ENCODE peak calls at places on chromosome 13, in ten cellular contexts. R, K, V, O, S, C, W, D, H and P are unnamed samples.
A peak's percentile ranks its signal among the peaks of the same experiment; 100 is the strongest.

GRCh38 chr13:51682691-51683090 is 98.4 kb downstream of the WDFY2 start:
- DNase-seq in D (no peak), S (no peak), O (no peak), R (no peak), C (no peak), V (no peak), W (no peak), H (no peak), K (no peak), P (no peak)

GRCh38 chr13:110572778-110573118 is 11.2 kb upstream of the RAB20 start:
- DNase-seq in R (no peak), H (no peak), C (no peak), D (no peak), O (no peak), S (no peak), V (no peak), W (no peak), K (no peak), P (no peak)

GRCh38 chr13:113584870-113585671 is 518 bp downstream of the TFDP1 start:
- DNase-seq in V (no peak), S (peak; percentile 56), C (peak; percentile 37), D (no peak), O (peak; percentile 18), R (no peak), W (no peak), H (peak; percentile 51), K (no peak), P (no peak)

GRCh38 chr13:30898721-30899188 is 7.3 kb upstream of the MEDAG start:
- DNase-seq in H (no peak), D (peak; percentile 97), W (no peak), S (peak; percentile 83), V (peak; percentile 31), C (peak; percentile 92), O (no peak), K (no peak), R (peak; percentile 43), P (no peak)

GRCh38 chr13:29909975-29910674 is 59.7 kb upstream of the UBL3 start:
- DNase-seq in C (peak; percentile 60), S (no peak), K (peak; percentile 20), O (no peak), H (no peak), D (peak; percentile 60), R (no peak), V (no peak), W (no peak), P (no peak)

GRCh38 chr13:111347438-111347837 is 27.0 kb downstream of the TEX29 start:
- DNase-seq in K (no peak), W (no peak), R (no peak), V (no peak), S (peak; percentile 38), C (no peak), O (no peak), D (no peak), H (no peak), P (no peak)

GRCh38 chr13:112252744-112253590 is 123.2 kb upstream of the SPACA7 start:
- DNase-seq in D (no peak), R (no peak), S (peak; percentile 43), H (no peak), C (no peak), W (no peak), V (no peak), O (no peak), K (no peak), P (no peak)

GRCh38 chr13:78334059-78334458 is 269.3 kb downstream of the POU4F1 start:
- DNase-seq in V (no peak), W (no peak), S (no peak), K (no peak), H (no peak), D (no peak), R (no peak), C (no peak), O (no peak), P (no peak)

GRCh38 chr13:51674276-51674675 is 90.0 kb downstream of the WDFY2 start:
- DNase-seq in D (no peak), O (peak; percentile 32), W (peak; percentile 90), R (no peak), S (no peak), H (peak; percentile 78), K (no peak), C (no peak), V (no peak), P (peak; percentile 84)

GRCh38 chr13:98521876-98522275 is 55.0 kb downstream of the STK24 start:
- DNase-seq in K (no peak), O (no peak), V (no peak), W (no peak), D (no peak), H (no peak), S (no peak), R (no peak), C (no peak), P (no peak)
- H3K4me1 ChIP-seq in K (peaks cover 84% of the 10 kb centered on the region), O (peaks cover 6% of the 10 kb centered on the region), V (peaks cover 85% of the 10 kb centered on the region), W (peaks cover 6% of the 10 kb centered on the region), D (peaks cover 5% of the 10 kb centered on the region), H (peaks cover 55% of the 10 kb centered on the region), S (peaks cover 60% of the 10 kb centered on the region), R (peaks cover 18% of the 10 kb centered on the region), C (peaks cover 24% of the 10 kb centered on the region), P (peaks cover 63% of the 10 kb centered on the region)

DNA sequence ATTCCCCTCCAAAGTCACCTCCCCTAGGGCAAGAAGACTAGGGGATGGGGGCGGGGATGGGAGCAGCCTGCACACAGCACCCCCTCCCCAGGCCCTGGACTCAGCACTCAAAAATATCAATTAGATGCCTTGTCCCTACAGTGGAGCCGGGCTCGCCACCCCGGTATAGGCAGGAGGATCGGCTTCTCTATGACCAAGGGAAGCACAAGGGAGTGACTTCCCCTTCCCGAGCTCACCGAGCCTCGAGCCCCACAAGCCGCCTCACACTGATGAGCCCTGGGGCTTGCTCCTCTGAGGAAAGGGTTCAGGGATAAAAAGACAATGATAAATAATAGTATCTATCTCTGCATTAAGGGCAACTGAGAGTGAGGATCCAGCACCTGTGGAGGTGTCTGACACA is 51.5 kb downstream of the STK24 start:
- DNase-seq in S (no peak), K (no peak), R (no peak), O (no peak), C (no peak), H (no peak), D (no peak), W (no peak), V (no peak), P (no peak)
- H3K4me1 ChIP-seq in S (peaks cover 69% of the 10 kb centered on the region), K (peaks cover 93% of the 10 kb centered on the region), R (peaks cover 18% of the 10 kb centered on the region), O (peaks cover 7% of the 10 kb centered on the region), C (peaks cover 23% of the 10 kb centered on the region), H (peaks cover 63% of the 10 kb centered on the region), D (peaks cover 10% of the 10 kb centered on the region), W (peaks cover 6% of the 10 kb centered on the region), V (peaks cover 85% of the 10 kb centered on the region), P (peaks cover 58% of the 10 kb centered on the region)

DNA sequence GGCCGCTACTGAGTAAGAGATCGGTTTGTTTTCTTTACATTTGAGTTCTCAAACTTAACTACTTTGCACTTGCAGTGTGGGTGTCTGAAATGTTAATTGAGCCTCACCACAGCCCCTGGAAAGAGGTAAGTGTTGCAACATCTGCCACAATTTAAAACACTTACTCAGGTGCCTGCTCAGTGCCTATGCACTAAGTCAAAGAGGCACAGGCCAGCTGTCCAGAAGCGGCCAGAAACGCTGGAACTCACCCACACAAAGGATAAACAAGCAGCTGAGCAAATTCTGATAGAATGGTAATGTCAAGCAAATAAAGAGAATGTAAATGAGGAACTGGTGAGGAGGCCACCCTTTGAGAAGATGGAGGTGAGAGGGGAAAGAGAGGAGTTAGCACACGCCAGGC is 67.8 kb upstream of the SERP2 start:
- DNase-seq in W (no peak), O (no peak), H (no peak), K (no peak), V (no peak), S (no peak), C (no peak), R (no peak), D (peak; percentile 78), P (no peak)
- H3K4me1 ChIP-seq in W (peaks cover 24% of the 10 kb centered on the region), O (no peaks in the 10 kb centered on the region), H (peaks cover 28% of the 10 kb centered on the region), K (peaks cover 84% of the 10 kb centered on the region), V (peaks cover 65% of the 10 kb centered on the region), S (peaks cover 75% of the 10 kb centered on the region), C (peaks cover 27% of the 10 kb centered on the region), R (peaks cover 13% of the 10 kb centered on the region), D (peaks cover 33% of the 10 kb centered on the region), P (peaks cover 15% of the 10 kb centered on the region)

GRCh38 chr13:109151255-109151654 is 521.8 kb downstream of the MYO16 start:
- DNase-seq in S (no peak), W (no peak), K (no peak), V (no peak), O (no peak), R (no peak), D (no peak), H (no peak), C (no peak), P (no peak)
- H3K4me1 ChIP-seq in S (no peaks in the 10 kb centered on the region), W (no peaks in the 10 kb centered on the region), K (peaks cover 12% of the 10 kb centered on the region), V (peaks cover 16% of the 10 kb centered on the region), O (no peaks in the 10 kb centered on the region), R (no peaks in the 10 kb centered on the region), D (peaks cover 8% of the 10 kb centered on the region), H (peaks cover 14% of the 10 kb centered on the region), C (peaks cover 28% of the 10 kb centered on the region), P (no peaks in the 10 kb centered on the region)

GRCh38 chr13:33206945-33207615 is 78.5 kb downstream of the STARD13 start:
- DNase-seq in H (no peak), R (no peak), K (no peak), O (no peak), C (no peak), S (no peak), V (no peak), W (no peak), D (no peak), P (no peak)
- H3K4me1 ChIP-seq in H (peaks cover 61% of the 10 kb centered on the region), R (no peaks in the 10 kb centered on the region), K (peaks cover 72% of the 10 kb centered on the region), O (peaks cover 2% of the 10 kb centered on the region), C (peaks cover 35% of the 10 kb centered on the region), S (peaks cover 66% of the 10 kb centered on the region), V (peaks cover 88% of the 10 kb centered on the region), W (no peaks in the 10 kb centered on the region), D (peaks cover 25% of the 10 kb centered on the region), P (peaks cover 57% of the 10 kb centered on the region)

GRCh38 chr13:100808848-100809247 is 134.3 kb upstream of the TMTC4 start:
- DNase-seq in D (no peak), S (no peak), R (no peak), H (no peak), O (no peak), C (no peak), K (no peak), V (no peak), W (no peak), P (no peak)
- H3K4me1 ChIP-seq in D (no peaks in the 10 kb centered on the region), S (no peaks in the 10 kb centered on the region), R (no peaks in the 10 kb centered on the region), H (no peaks in the 10 kb centered on the region), O (no peaks in the 10 kb centered on the region), C (no peaks in the 10 kb centered on the region), K (no peaks in the 10 kb centered on the region), V (no peaks in the 10 kb centered on the region), W (no peaks in the 10 kb centered on the region), P (no peaks in the 10 kb centered on the region)

GRCh38 chr13:26950968-26951367 is 190.4 kb upstream of the GPR12 start:
- DNase-seq in C (no peak), H (no peak), W (no peak), S (no peak), K (no peak), D (no peak), O (no peak), R (no peak), V (no peak), P (no peak)
- H3K4me1 ChIP-seq in C (no peaks in the 10 kb centered on the region), H (no peaks in the 10 kb centered on the region), W (no peaks in the 10 kb centered on the region), S (no peaks in the 10 kb centered on the region), K (no peaks in the 10 kb centered on the region), D (no peaks in the 10 kb centered on the region), O (peaks cover 13% of the 10 kb centered on the region), R (no peaks in the 10 kb centered on the region), V (no peaks in the 10 kb centered on the region), P (peaks cover 49% of the 10 kb centered on the region)